ENCODE peak calls at places on chromosomes 5 and 9, in seven cellular contexts. R is IMR-90; G is CD8-positive, alpha-beta T cell; A is foreskin fibroblast; L is GM12864; Z is pancreas; Q is epithelial cell of esophagus. P is an unnamed sample.

GRCh38 chr9:86354048-86354881 is at the start of gene TUT7:
- DNase-seq in R (peak; percentile 93), G (peak; percentile 97), A (peak; percentile 95), L (peak; percentile 78), Z (peak; percentile 99), Q (peak; percentile 98), P (peak; percentile 97)

GRCh38 chr5:95923918-95924559 is 37.6 kb downstream of the ELL2 start:
- DNase-seq in R (no peak), G (no peak), A (no peak), L (peak; percentile 67), Z (no peak), Q (no peak), P (peak; percentile 84)

GRCh38 chr9:99852617-99853016 is 30.9 kb downstream of the NR4A3 start:
- DNase-seq in R (no peak), G (no peak), A (no peak), L (no peak), Z (no peak), Q (no peak), P (peak; percentile 63)

GRCh38 chr5:151082976-151083651 is 2.3 kb upstream of the TNIP1 start:
- DNase-seq in R (peak; percentile 36), G (no peak), A (no peak), L (no peak), Z (no peak), Q (peak; percentile 97), P (peak; percentile 83)

GRCh38 chr9:89498845-89499480 is 1.1 kb upstream of the SEMA4D start:
- DNase-seq in R (no peak), G (peak; percentile 71), A (no peak), L (peak; percentile 68), Z (no peak), Q (no peak), P (peak; percentile 85)

GRCh38 chr5:81718300-81718699 is 32.6 kb downstream of the SSBP2 start:
- DNase-seq in R (no peak), G (no peak), A (no peak), L (no peak), Z (no peak), Q (no peak), P (no peak)

GRCh38 chr5:34789021-34789531 is 49.9 kb upstream of the TTC23L start:
- DNase-seq in R (peak; percentile 47), G (no peak), A (peak; percentile 43), L (no peak), Z (no peak), Q (peak; percentile 19), P (peak; percentile 5)

GRCh38 chr9:118170032-118170955 is 466.1 kb downstream of the TLR4 start:
- DNase-seq in R (no peak), G (no peak), A (peak; percentile 1), L (no peak), Z (no peak), Q (peak; percentile 48), P (peak; percentile 33)

GRCh38 chr5:34530637-34531036 is 125.5 kb upstream of the RAI14 start:
- DNase-seq in R (peak; percentile 43), G (no peak), A (no peak), L (no peak), Z (no peak), Q (no peak), P (no peak)

GRCh38 chr9:19769213-19769612 is 19.6 kb downstream of the SLC24A2 start:
- DNase-seq in R (no peak), G (no peak), A (peak; percentile 1), L (no peak), Z (no peak), Q (peak; percentile 87), P (no peak)

GRCh38 chr5:94316916-94317838 is 301.2 kb downstream of the KIAA0825 start:
- DNase-seq in R (peak; percentile 14), G (no peak), A (peak; percentile 4), L (no peak), Z (no peak), Q (no peak), P (peak; percentile 2)

GRCh38 chr9:114098660-114099522 is at the start of gene KIF12:
- DNase-seq in R (no peak), G (no peak), A (no peak), L (no peak), Z (peak; percentile 94), Q (peak; percentile 59), P (no peak)

GRCh38 chr9:114096866-114097612 is 2.1 kb downstream of the KIF12 start:
- DNase-seq in R (no peak), G (no peak), A (no peak), L (no peak), Z (no peak), Q (no peak), P (no peak)

GRCh38 chr9:114098021-114098659 is 952 bp downstream of the KIF12 start:
- DNase-seq in R (no peak), G (no peak), A (no peak), L (no peak), Z (peak; percentile 88), Q (peak; percentile 61), P (no peak)

GRCh38 chr9:114096041-114096511 is 3.0 kb downstream of the KIF12 start:
- DNase-seq in R (no peak), G (no peak), A (no peak), L (no peak), Z (no peak), Q (no peak), P (no peak)

GRCh38 chr9:114097613-114098020 is 1.5 kb downstream of the KIF12 start:
- DNase-seq in R (no peak), G (no peak), A (no peak), L (no peak), Z (peak; percentile 74), Q (peak; percentile 47), P (no peak)
- H3K4me3 ChIP-seq in R (no peak overlapping the region), G (peak overlapping the region; percentile 33), A (peak overlapping the region; percentile 31), L (no peak overlapping the region), Z (peak overlapping the region; percentile 59), Q (peak overlapping the region; percentile 21), P (no peak overlapping the region)

GRCh38 chr5:6522983-6523382 is 74.3 kb downstream of the UBE2QL1 start:
- DNase-seq in R (no peak), G (no peak), A (no peak), L (no peak), Z (no peak), Q (no peak), P (no peak)

GRCh38 chr5:6525422-6525821 is 76.8 kb downstream of the UBE2QL1 start:
- DNase-seq in R (no peak), G (no peak), A (no peak), L (no peak), Z (no peak), Q (no peak), P (no peak)

GRCh38 chr5:6527749-6528455 is 79.2 kb downstream of the UBE2QL1 start:
- DNase-seq in R (no peak), G (no peak), A (no peak), L (no peak), Z (no peak), Q (no peak), P (no peak)

GRCh38 chr5:6522337-6522736 is 73.7 kb downstream of the UBE2QL1 start:
- DNase-seq in R (no peak), G (no peak), A (no peak), L (no peak), Z (no peak), Q (no peak), P (no peak)

GRCh38 chr5:6525910-6526309 is 77.3 kb downstream of the UBE2QL1 start:
- DNase-seq in R (peak; percentile 1), G (no peak), A (no peak), L (peak; percentile 15), Z (no peak), Q (no peak), P (peak; percentile 50)
- TF ChIP-seq CTCF in R (no peak), G (no peak), A (peak; percentile 7), L (peak; percentile 44), Z (no peak), Q (no peak), P (peak; percentile 37)

DNA sequence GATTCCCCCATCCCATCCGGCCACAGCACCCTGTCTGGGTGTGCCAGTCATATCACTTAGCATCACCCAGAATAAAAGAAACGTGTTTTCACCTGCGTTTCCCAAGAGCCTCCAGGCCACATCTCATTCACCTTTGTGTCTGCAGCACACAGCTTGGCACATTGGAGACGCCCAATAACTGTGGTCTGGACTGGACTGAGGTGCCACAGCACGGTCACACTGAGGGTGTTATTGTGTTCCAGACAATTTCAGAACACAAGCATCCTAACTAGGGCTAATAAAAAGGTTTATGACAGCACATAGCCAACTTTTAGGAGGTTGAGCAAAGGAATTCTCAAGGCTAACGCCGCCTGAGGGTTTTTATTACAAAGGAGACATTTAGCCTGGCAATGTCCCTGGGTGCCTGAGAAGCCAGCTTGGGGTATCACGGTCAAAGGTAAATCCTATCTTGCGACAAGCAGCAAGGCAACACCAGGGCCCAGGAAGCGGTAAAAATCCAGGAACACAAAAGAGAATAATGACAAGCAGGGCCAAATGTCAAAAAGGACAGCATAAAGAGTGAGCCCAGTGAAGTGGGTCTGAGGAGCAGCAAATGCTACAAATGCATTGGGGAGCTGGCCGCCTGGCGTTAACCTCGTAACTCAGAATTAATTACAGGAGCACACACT is 3.4 kb downstream of the EPB41L4B start:
- DNase-seq in R (no peak), G (no peak), A (no peak), L (no peak), Z (no peak), Q (no peak), P (no peak)
- H3K4me3 ChIP-seq in R (no peak overlapping the region), G (no peak overlapping the region), A (no peak overlapping the region), L (no peak overlapping the region), Z (no peak overlapping the region), Q (no peak overlapping the region), P (no peak overlapping the region)

GRCh38 chr9:113431181-113431580 is 20.6 kb downstream of the C9orf43 start:
- DNase-seq in R (no peak), G (no peak), A (no peak), L (no peak), Z (no peak), Q (no peak), P (no peak)
- TF ChIP-seq CTCF in R (no peak), G (no peak), A (no peak), L (no peak), Z (no peak), Q (no peak), P (no peak)